ENCODE peak calls at places on chromosomes 1 and 21, in four cellular contexts. L is H9, V is IMR-90, R is H1. M is an unnamed sample.

GRCh38 chr1:8427986-8428385 is 110.1 kb downstream of the SLC45A1 start:
- DNase-seq in L (no peak), V (no peak), R (no peak), M (no peak)

GRCh38 chr1:237786066-237786719 is 104.5 kb downstream of the ZP4 start:
- DNase-seq in L (no peak), V (no peak), R (no peak), M (peak)

GRCh38 chr21:26961704-26962103 is 5.2 kb downstream of the ADAMTS5 start:
- DNase-seq in L (peak), V (no peak), R (peak), M (peak)

GRCh38 chr1:80217377-80217986 is 1211.0 kb upstream of the ADGRL4 start:
- DNase-seq in L (no peak), V (peak), R (no peak), M (peak)

GRCh38 chr1:30197959-30198760 is 525.2 kb downstream of the MATN1 start:
- DNase-seq in L (no peak), V (no peak), R (no peak), M (no peak)

GRCh38 chr1:62746086-62746808 is 37.7 kb upstream of the ATG4C start:
- DNase-seq in L (no peak), V (peak), R (no peak), M (peak)

GRCh38 chr1:241432241-241432640 is 75.2 kb upstream of the RGS7 start:
- DNase-seq in L (no peak), V (no peak), R (no peak), M (no peak)

GRCh38 chr21:29289317-29289716 is 9.4 kb upstream of the BACH1 start:
- DNase-seq in L (no peak), V (no peak), R (no peak), M (no peak)

GRCh38 chr1:161198877-161199431 is at the start of gene ADAMTS4:
- DNase-seq in L (peak), V (peak), R (peak), M (peak)

GRCh38 chr1:78570539-78570938 is 49.7 kb upstream of the IFI44L start:
- DNase-seq in L (no peak), V (no peak), R (no peak), M (peak)

GRCh38 chr1:164576311-164577271 is 17.6 kb downstream of the PBX1 start:
- DNase-seq in L (peak), V (peak), R (peak), M (peak)

GRCh38 chr21:44814498-44815023 is 3.3 kb downstream of the SUMO3 start:
- DNase-seq in L (no peak), V (no peak), R (no peak), M (no peak)

GRCh38 chr1:221727146-221728036 is 14.5 kb downstream of the DUSP10 start:
- DNase-seq in L (no peak), V (no peak), R (no peak), M (no peak)

GRCh38 chr1:221670081-221670480 is 71.8 kb downstream of the DUSP10 start:
- DNase-seq in L (no peak), V (no peak), R (no peak), M (no peak)

GRCh38 chr1:117564227-117565082 is 41.4 kb upstream of the TENT5C start:
- DNase-seq in L (no peak), V (no peak), R (peak), M (no peak)

GRCh38 chr1:60746278-60746761 is 336.0 kb upstream of the NFIA start:
- DNase-seq in L (no peak), V (no peak), R (no peak), M (no peak)

GRCh38 chr1:55235722-55236121 is 20.6 kb upstream of the USP24 start:
- DNase-seq in L (no peak), V (peak), R (no peak), M (no peak)

GRCh38 chr1:156881663-156882062 is 11.9 kb upstream of the PEAR1 start:
- DNase-seq in L (no peak), V (no peak), R (no peak), M (no peak)

GRCh38 chr21:44854664-44855446 is 18.6 kb downstream of the PTTG1IP start:
- DNase-seq in L (no peak), V (no peak), R (no peak), M (no peak)

GRCh38 chr1:33588726-33589125 is 116.3 kb downstream of the ZSCAN20 start:
- DNase-seq in L (no peak), V (no peak), R (no peak), M (no peak)

GRCh38 chr1:54271341-54271740 is 71.4 kb downstream of the MRPL37 start:
- DNase-seq in L (no peak), V (no peak), R (no peak), M (no peak)

GRCh38 chr1:36086529-36087232 is 2.0 kb upstream of the ADPRS start:
- DNase-seq in L (peak), V (no peak), R (no peak), M (no peak)

GRCh38 chr1:108046021-108046420 is 81.0 kb upstream of the VAV3 start:
- DNase-seq in L (no peak), V (no peak), R (no peak), M (peak)

DNA sequence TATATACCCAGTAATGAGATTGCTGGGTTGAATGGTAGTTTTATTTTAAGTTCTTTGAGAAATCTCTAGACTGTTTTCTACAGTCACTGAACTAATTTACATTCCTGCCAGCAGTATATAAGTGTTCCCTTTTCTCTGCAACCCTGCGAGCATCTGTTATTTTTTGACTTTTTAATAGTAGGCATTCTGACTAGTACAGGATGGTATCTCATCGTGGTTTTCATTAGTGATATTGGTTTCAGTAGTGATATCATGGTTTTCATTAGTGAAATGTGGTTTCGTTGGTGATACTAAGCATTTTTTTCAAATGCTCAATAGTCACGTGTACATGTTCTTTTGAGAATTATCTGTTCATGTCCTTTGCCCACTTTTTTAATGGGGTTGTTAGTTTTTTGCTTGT is 316.8 kb downstream of the PTBP2 start:
- DNase-seq in L (no peak), V (peak), R (no peak), M (no peak)
- H4K5ac ChIP-seq in L (no peak), V (no peak), R (no peak), M (no peak)

GRCh38 chr1:153629343-153629665 is 1.1 kb downstream of the S100A1 start:
- DNase-seq in L (no peak), V (no peak), R (no peak), M (no peak)

GRCh38 chr1:153628638-153629342 is 556 bp downstream of the S100A1 start:
- DNase-seq in L (no peak), V (no peak), R (no peak), M (no peak)

GRCh38 chr1:153630384-153630783 is 2.1 kb downstream of the S100A1 start:
- DNase-seq in L (no peak), V (no peak), R (no peak), M (no peak)

GRCh38 chr1:153631047-153632022 is 2.5 kb upstream of the CHTOP start:
- DNase-seq in L (no peak), V (no peak), R (no peak), M (no peak)

DNA sequence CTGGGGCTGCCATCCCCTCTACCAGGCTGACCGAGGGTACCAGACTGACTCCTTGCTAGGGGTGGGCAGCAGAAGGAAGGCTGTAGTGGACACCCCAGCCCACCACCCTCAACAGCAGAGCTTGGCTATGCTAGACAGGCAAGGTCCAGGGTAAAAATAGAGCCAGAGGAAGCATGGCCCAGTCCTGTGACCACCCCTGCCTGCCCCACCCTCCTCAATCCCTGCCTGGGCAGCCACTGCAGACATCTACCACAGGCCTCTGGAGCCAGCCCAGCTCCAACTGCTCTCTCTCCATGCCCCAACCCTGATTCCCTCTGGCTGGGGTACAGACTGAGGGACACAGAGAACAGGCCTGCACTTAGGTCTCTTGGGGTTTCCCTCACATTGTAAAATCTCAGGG is 1.7 kb downstream of the S100A1 start:
- DNase-seq in L (no peak), V (no peak), R (no peak), M (no peak)
- H4K8ac ChIP-seq in L (no peak), V (no peak), R (no peak), M (no peak)

DNA sequence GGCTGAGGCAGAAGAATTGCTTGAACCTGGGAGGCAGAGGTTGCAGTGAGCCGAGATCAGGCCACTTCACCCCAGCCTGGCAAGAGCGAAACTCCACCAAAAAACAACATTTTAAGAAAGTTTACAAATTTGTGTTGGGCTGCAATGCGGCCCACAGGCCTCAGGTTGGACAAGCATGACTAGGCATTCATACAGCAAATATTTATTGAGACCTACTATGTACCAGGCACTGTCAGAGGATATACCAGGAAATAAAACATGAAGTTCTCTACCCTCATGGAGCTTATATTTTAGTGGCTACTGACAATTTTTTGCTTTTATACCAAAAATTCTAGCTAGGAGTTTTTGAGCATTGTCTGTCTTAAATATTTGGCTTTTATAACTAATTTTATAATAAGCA is 23.7 kb downstream of the GNB1 start:
- DNase-seq in L (no peak), V (no peak), R (no peak), M (no peak)
- H4K5ac ChIP-seq in L (no peak), V (no peak), R (no peak), M (no peak)

DNA sequence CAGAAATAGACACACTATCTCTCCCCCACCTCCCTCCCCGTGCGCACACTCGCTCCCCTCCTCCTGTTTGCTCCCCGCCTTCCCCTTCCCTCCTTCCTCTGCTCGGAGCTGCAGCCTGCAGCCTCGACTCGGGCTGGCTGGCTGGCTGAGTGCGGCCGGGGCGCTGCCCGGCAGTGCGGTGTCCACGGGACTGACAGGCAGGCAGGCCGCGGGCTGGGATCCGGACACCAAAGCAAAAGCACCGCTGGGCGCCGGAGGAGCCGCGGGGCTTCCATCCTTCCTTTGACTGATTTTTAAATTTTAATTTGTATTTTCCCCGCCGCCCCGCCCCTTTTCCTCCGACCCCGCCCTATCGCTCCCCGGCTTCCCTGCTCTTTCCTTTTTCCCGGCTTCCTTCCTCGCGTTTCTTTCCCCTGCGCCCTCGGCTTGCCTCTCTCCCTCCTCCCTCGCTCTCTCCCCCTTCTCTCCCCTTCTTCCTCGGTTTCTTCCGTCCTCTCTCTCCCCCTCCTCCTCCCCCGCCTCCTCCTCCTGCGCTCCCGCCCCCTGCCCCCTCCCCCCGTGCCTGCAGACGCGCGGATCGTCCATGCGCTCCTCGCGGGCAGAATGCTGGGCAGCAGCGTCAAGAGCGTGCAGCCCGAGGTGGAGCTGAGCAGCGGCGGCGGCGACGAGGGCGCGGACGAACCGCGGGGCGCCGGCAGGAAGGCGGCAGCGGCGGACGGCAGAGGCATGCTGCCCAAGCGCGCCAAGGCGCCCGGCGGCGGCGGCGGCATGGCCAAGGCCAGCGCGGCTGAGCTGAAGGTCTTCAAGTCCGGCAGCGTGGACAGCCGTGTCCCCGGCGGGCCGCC is 109.4 kb downstream of the NAV1 start:
- DNase-seq in L (peak), V (peak), R (peak), M (peak)
- H4K8ac ChIP-seq in L (no peak), V (peak), R (no peak), M (no peak)

GRCh38 chr1:170618418-170618817 is 45.5 kb upstream of the PRRX1 start:
- DNase-seq in L (no peak), V (no peak), R (no peak), M (no peak)

GRCh38 chr1:170617595-170618215 is 46.2 kb upstream of the PRRX1 start:
- DNase-seq in L (no peak), V (no peak), R (no peak), M (no peak)

GRCh38 chr1:170623171-170623570 is 40.8 kb upstream of the PRRX1 start:
- DNase-seq in L (no peak), V (peak), R (no peak), M (peak)

GRCh38 chr1:170620164-170620563 is 43.8 kb upstream of the PRRX1 start:
- DNase-seq in L (no peak), V (peak), R (no peak), M (no peak)

GRCh38 chr1:170619167-170620030 is 44.5 kb upstream of the PRRX1 start:
- DNase-seq in L (no peak), V (peak), R (no peak), M (no peak)
- H4K5ac ChIP-seq in L (no peak), V (no peak), R (no peak), M (no peak)

GRCh38 chr1:154937988-154938386 is 1.5 kb upstream of the PMVK start:
- DNase-seq in L (no peak), V (no peak), R (no peak), M (no peak)

GRCh38 chr1:154936416-154937050 is at the start of gene PMVK:
- DNase-seq in L (peak), V (peak), R (peak), M (peak)

GRCh38 chr1:154938604-154939399 is 2.3 kb upstream of the PMVK start:
- DNase-seq in L (no peak), V (no peak), R (no peak), M (no peak)

GRCh38 chr1:154935749-154936415 is 637 bp downstream of the PMVK start:
- DNase-seq in L (no peak), V (no peak), R (no peak), M (no peak)

GRCh38 chr1:154937051-154937987 is 800 bp upstream of the PMVK start:
- DNase-seq in L (peak), V (peak), R (peak), M (peak)
- H4K8ac ChIP-seq in L (peak), V (peak), R (peak), M (no peak)

DNA sequence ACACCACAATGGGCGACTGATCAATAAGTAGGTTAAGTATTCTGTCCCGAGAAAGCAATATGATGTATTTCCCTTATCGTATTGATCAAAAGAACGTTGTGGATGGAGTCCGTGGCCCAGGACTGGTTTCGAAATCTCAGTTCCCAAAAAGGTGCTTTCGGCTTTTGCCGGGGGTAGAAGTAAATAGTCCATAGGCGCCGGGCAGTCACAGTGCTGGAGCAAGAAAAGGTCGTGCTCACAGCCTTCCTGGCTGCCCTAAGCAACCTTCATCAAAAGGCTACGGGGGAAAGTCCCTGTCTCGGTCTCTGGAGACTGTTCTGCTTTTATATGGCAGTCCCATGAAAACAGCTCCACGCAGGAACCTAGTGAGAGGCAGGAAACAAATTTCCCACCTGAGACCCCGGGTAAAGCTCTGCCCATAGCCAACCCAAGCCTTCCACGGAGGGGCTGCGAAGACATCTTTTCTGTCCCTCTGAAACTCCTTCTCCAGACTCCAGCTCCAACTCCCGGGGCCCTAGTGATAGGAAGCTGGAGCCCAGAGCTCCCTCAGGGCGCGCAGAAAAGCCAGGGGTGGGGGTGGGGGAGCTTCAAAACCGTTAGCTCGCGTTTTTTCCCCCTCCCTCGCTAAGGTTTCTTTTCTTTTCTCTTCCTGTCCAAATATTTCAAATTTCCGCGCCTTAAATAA is 7.0 kb downstream of the CDKN2C start:
- DNase-seq in L (peak), V (peak), R (peak), M (peak)
- H4K5ac ChIP-seq in L (no peak), V (peak), R (no peak), M (no peak)

DNA sequence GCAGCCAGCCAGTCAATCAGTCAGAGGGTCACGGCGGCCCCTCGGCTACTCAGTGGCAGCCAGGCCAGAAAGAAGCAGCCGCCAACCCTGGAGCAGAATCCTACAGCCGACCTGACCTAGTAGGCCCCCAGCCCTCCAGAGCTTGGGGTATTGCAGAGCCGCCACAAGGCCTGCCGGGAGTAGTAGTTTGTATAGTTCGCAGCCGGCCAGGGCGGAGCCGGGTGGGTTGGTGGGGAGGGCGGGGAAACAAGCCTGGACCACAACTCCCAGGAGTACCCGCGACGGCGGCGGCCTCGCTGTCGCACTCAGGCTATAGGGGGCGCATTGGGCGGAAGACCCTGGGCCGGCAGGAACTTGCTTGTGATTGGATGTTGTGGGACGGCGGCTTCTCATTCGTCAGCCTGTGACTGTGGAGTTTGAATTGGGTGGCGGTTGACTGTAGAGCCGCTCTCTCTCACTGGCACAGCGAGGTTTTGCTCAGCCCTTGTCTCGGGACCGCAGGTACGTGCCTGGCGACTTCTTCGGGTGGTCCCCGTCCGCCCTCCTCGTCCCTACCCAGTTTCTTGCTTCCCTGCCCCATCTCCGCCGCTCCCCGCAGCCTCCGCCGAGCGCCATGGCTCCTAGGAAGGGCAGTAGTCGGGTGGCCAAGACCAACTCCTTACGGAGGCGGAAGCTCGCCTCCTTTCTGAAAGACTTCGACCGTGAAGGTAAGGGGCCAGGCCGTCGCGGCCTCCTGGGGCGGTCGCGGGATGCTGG is at the start of gene CDCA8:
- DNase-seq in L (peak), V (peak), R (peak), M (peak)
- H4K8ac ChIP-seq in L (no peak), V (peak), R (peak), M (no peak)

GRCh38 chr1:220483700-220484099 is 44.2 kb upstream of the MARK1 start:
- DNase-seq in L (no peak), V (no peak), R (no peak), M (no peak)
- H4K5ac ChIP-seq in L (no peak), V (no peak), R (no peak), M (no peak)